ENCODE peak calls at places on chromosomes 2 and 18, in seven cellular contexts. U, T, E, C, I, N and F are unnamed samples.
A peak's percentile ranks its signal among the peaks of the same experiment; 100 is the strongest.

GRCh38 chr2:20185176-20186022 is 39.5 kb downstream of the SDC1 start:
- DNase-seq in U (no peak), T (no peak), E (no peak), C (no peak), I (no peak), N (no peak), F (no peak)

GRCh38 chr18:1914489-1914888 is 656.8 kb downstream of the METTL4 start:
- DNase-seq in U (no peak), T (no peak), E (no peak), C (no peak), I (no peak), N (no peak), F (no peak)

GRCh38 chr2:174350593-174351181 is 15.9 kb downstream of the SP9 start:
- DNase-seq in U (no peak), T (no peak), E (no peak), C (no peak), I (no peak), N (no peak), F (no peak)

GRCh38 chr2:26561918-26562810 is 79.0 kb downstream of the CIB4 start:
- DNase-seq in U (no peak), T (peak; percentile 9), E (peak; percentile 91), C (peak; percentile 65), I (no peak), N (no peak), F (no peak)

GRCh38 chr2:231464576-231465540 is 574 bp upstream of the NCL start:
- DNase-seq in U (peak; percentile 98), T (peak; percentile 97), E (peak; percentile 100), C (peak; percentile 99), I (no peak), N (no peak), F (peak; percentile 98)

GRCh38 chr2:62661263-62661635 is 44.3 kb upstream of the EHBP1 start:
- DNase-seq in U (no peak), T (no peak), E (no peak), C (no peak), I (no peak), N (no peak), F (no peak)

GRCh38 chr2:181778621-181779195 is 98.4 kb upstream of the NEUROD1 start:
- DNase-seq in U (no peak), T (no peak), E (no peak), C (no peak), I (no peak), N (no peak), F (no peak)

GRCh38 chr2:233915133-233915532 is 2.0 kb upstream of the TRPM8 start:
- DNase-seq in U (no peak), T (no peak), E (no peak), C (no peak), I (no peak), N (no peak), F (no peak)

GRCh38 chr18:6145645-6146308 is 250.5 kb upstream of the TMEM200C start:
- DNase-seq in U (no peak), T (no peak), E (no peak), C (no peak), I (no peak), N (no peak), F (no peak)

GRCh38 chr2:15048000-15048399 is 415.5 kb downstream of the LRATD1 start:
- DNase-seq in U (no peak), T (no peak), E (no peak), C (no peak), I (no peak), N (no peak), F (no peak)

GRCh38 chr2:109087055-109087663 is 41.8 kb upstream of the SH3RF3 start:
- DNase-seq in U (no peak), T (no peak), E (no peak), C (no peak), I (no peak), N (no peak), F (no peak)

GRCh38 chr2:100367163-100367562 is 44.9 kb upstream of the LONRF2 start:
- DNase-seq in U (no peak), T (no peak), E (no peak), C (no peak), I (no peak), N (no peak), F (no peak)

GRCh38 chr2:8669157-8669852 is 12.6 kb upstream of the ID2 start:
- DNase-seq in U (no peak), T (no peak), E (no peak), C (no peak), I (no peak), N (no peak), F (no peak)

GRCh38 chr2:73779472-73780241 is at the start of gene DUSP11:
- DNase-seq in U (peak; percentile 96), T (peak; percentile 96), E (peak; percentile 97), C (peak; percentile 100), I (peak; percentile 87), N (peak; percentile 96), F (peak; percentile 98)

GRCh38 chr18:78972385-78972918 is 7.2 kb upstream of the SALL3 start:
- DNase-seq in U (no peak), T (no peak), E (no peak), C (no peak), I (no peak), N (no peak), F (no peak)

GRCh38 chr2:148013879-148014278 is 6.7 kb downstream of the ORC4 start:
- DNase-seq in U (no peak), T (no peak), E (no peak), C (no peak), I (no peak), N (no peak), F (no peak)